ENCODE peak calls at places on chromosome 15, in nine cellular contexts. Y is GM23338, H is GM23248, O is mesenchymal stem cell, I is IMR-90, P is H9, T is neural progenitor cell, G is PC-3, B is H1. V is an unnamed sample.

GRCh38 chr15:69766156-69766555 is 313.5 kb downstream of the RPLP1 start:
- DNase-seq in Y (no peak), H (no peak), O (no peak), I (no peak), P (no peak), T (no peak), G (peak; percentile 77), B (no peak), V (no peak)

GRCh38 chr15:57927091-57927631 is 138.3 kb downstream of the ALDH1A2 start:
- DNase-seq in Y (no peak), H (no peak), O (no peak), I (no peak), P (no peak), T (no peak), G (no peak), B (no peak), V (no peak)

GRCh38 chr15:33310481-33311311 is at the start of gene RYR3:
- DNase-seq in Y (peak; percentile 75), H (peak; percentile 22), O (peak; percentile 4), I (no peak), P (peak; percentile 65), T (peak; percentile 84), G (no peak), B (peak; percentile 79), V (no peak)

GRCh38 chr15:75422554-75422953 is 28.9 kb downstream of the SIN3A start:
- DNase-seq in Y (no peak), H (no peak), O (no peak), I (no peak), P (no peak), T (no peak), G (no peak), B (no peak), V (no peak)

GRCh38 chr15:50562735-50563640 is 16.5 kb upstream of the USP50 start:
- DNase-seq in Y (no peak), H (peak; percentile 36), O (peak; percentile 17), I (peak; percentile 4), P (no peak), T (no peak), G (no peak), B (no peak), V (no peak)

GRCh38 chr15:28977377-28978010 is 91.7 kb downstream of the APBA2 start:
- DNase-seq in Y (no peak), H (peak; percentile 94), O (peak; percentile 98), I (peak; percentile 98), P (no peak), T (peak; percentile 47), G (peak; percentile 97), B (no peak), V (no peak)

GRCh38 chr15:90991587-90992285 is 2.6 kb downstream of the PRC1 start:
- DNase-seq in Y (no peak), H (no peak), O (no peak), I (no peak), P (no peak), T (no peak), G (no peak), B (no peak), V (no peak)

GRCh38 chr15:23642413-23643044 is 5.1 kb downstream of the MAGEL2 start:
- DNase-seq in Y (peak; percentile 87), H (peak; percentile 76), O (peak; percentile 53), I (peak; percentile 51), P (peak; percentile 71), T (peak; percentile 73), G (peak; percentile 78), B (peak; percentile 70), V (peak; percentile 64)

GRCh38 chr15:101156509-101157159 is 95.2 kb downstream of the CHSY1 start:
- DNase-seq in Y (no peak), H (no peak), O (peak; percentile 59), I (peak; percentile 56), P (no peak), T (no peak), G (no peak), B (no peak), V (no peak)

GRCh38 chr15:63080638-63081250 is 38.2 kb downstream of the TPM1 start:
- DNase-seq in Y (no peak), H (peak; percentile 29), O (no peak), I (no peak), P (no peak), T (no peak), G (no peak), B (no peak), V (no peak)
- H3K4me1 ChIP-seq in Y (peaks cover 50% of the 10 kb centered on the region), H (peaks cover 15% of the 10 kb centered on the region), O (peaks cover 5% of the 10 kb centered on the region), I (peaks cover 16% of the 10 kb centered on the region), P (peaks cover 21% of the 10 kb centered on the region), T (peaks cover 37% of the 10 kb centered on the region), G (peaks cover 12% of the 10 kb centered on the region), B (peaks cover 11% of the 10 kb centered on the region), V (no peaks in the 10 kb centered on the region)

GRCh38 chr15:71629761-71630499 is 180.4 kb upstream of the NR2E3 start:
- DNase-seq in Y (no peak), H (no peak), O (no peak), I (no peak), P (no peak), T (no peak), G (no peak), B (no peak), V (no peak)
- H3K4me2 ChIP-seq in Y (no peak overlapping the region), H (no peak overlapping the region), O (no peak overlapping the region), I (no peak overlapping the region), P (no peak overlapping the region), T (no peak overlapping the region), G (no peak overlapping the region), B (no peak overlapping the region), V (no peak overlapping the region)

DNA sequence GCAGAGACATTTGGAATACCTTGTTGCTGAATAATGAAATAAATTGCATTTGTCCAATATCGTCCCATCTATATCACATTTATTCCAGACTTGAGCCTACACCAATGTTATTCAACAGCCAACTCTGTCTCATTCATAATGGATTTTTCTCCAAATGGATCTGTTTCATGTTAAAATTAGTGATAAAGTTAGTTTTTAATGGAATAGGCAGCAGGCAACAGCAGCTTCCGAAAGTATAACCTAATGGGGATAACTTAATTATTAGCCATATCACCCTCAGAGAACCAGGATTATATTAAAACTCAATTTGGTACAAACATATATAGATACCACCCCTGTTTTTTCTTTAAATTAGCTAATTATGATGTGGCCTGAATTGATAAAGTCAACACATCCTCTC is 86.5 kb upstream of the ICE2 start:
- DNase-seq in Y (no peak), H (no peak), O (no peak), I (no peak), P (no peak), T (no peak), G (no peak), B (no peak), V (no peak)
- H3K4me1 ChIP-seq in Y (peaks cover 21% of the 10 kb centered on the region), H (no peaks in the 10 kb centered on the region), O (no peaks in the 10 kb centered on the region), I (peaks cover 4% of the 10 kb centered on the region), P (peaks cover 7% of the 10 kb centered on the region), T (peaks cover 14% of the 10 kb centered on the region), G (no peaks in the 10 kb centered on the region), B (peaks cover 9% of the 10 kb centered on the region), V (peaks cover 18% of the 10 kb centered on the region)

GRCh38 chr15:92149469-92149868 is 244.2 kb upstream of the ST8SIA2 start:
- DNase-seq in Y (no peak), H (peak; percentile 52), O (no peak), I (no peak), P (no peak), T (no peak), G (no peak), B (no peak), V (no peak)
- H3K4me2 ChIP-seq in Y (no peak overlapping the region), H (no peak overlapping the region), O (no peak overlapping the region), I (no peak overlapping the region), P (no peak overlapping the region), T (no peak overlapping the region), G (no peak overlapping the region), B (no peak overlapping the region), V (no peak overlapping the region)

GRCh38 chr15:96338772-96339661 is 8.5 kb downstream of the NR2F2 start:
- DNase-seq in Y (peak; percentile 28), H (no peak), O (peak; percentile 53), I (no peak), P (no peak), T (peak; percentile 31), G (peak; percentile 44), B (no peak), V (no peak)

GRCh38 chr15:96337354-96337990 is 7.0 kb downstream of the NR2F2 start:
- DNase-seq in Y (peak; percentile 54), H (peak; percentile 39), O (no peak), I (no peak), P (no peak), T (peak; percentile 51), G (peak; percentile 18), B (no peak), V (no peak)

GRCh38 chr15:96339662-96340347 is 9.3 kb downstream of the NR2F2 start:
- DNase-seq in Y (no peak), H (peak; percentile 37), O (peak; percentile 53), I (no peak), P (no peak), T (peak; percentile 17), G (peak; percentile 9), B (no peak), V (no peak)

GRCh38 chr15:96336643-96337353 is 6.3 kb downstream of the NR2F2 start:
- DNase-seq in Y (peak; percentile 40), H (peak; percentile 53), O (peak; percentile 71), I (no peak), P (no peak), T (peak; percentile 71), G (peak; percentile 57), B (no peak), V (no peak)

GRCh38 chr15:96337991-96338771 is 7.7 kb downstream of the NR2F2 start:
- DNase-seq in Y (peak; percentile 22), H (no peak), O (peak; percentile 16), I (no peak), P (no peak), T (peak; percentile 4), G (peak; percentile 11), B (no peak), V (no peak)
- H3K4me1 ChIP-seq in Y (peaks cover 82% of the 10 kb centered on the region), H (peaks cover 40% of the 10 kb centered on the region), O (peaks cover 3% of the 10 kb centered on the region), I (peaks cover 8% of the 10 kb centered on the region), P (peaks cover 11% of the 10 kb centered on the region), T (peaks cover 54% of the 10 kb centered on the region), G (peaks cover 8% of the 10 kb centered on the region), B (peaks cover 25% of the 10 kb centered on the region), V (no peaks in the 10 kb centered on the region)

DNA sequence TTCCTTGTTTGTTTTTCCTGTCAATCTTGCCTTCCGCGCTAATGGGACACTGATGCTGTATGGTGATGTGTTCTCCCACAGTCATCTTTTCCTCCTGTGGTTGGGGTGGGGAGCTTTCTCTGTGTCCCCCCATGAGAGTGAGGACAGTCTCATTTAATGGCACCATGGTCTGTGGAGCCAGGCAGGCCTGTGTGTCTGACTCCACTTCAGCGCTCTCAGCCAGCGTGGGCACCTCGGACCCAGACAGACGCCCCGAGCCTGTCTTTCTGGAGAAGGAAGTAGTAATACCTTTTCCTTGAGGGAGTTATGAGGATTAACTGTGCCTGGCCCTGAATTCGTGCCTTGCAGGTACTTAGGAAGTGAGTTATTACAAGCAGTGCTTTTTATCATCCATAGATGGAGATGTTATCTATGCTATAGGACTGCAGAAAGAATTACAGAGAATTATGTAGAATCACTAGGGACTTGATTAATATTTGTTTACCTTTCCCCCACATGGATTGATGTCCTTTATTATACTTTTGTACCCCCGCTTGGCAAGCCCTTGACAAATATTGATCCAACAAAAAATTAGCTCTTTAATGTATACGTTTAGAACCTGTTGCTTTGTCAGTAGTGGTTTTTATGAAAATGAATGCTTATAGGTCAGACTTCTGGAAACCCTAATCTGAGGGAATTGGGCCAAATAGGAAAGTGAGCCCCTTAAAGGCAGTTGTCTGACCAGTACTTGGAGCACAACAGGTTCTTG is 152.4 kb downstream of the PGPEP1L start:
- DNase-seq in Y (no peak), H (no peak), O (no peak), I (no peak), P (no peak), T (no peak), G (peak; percentile 52), B (no peak), V (no peak)
- H3K4me2 ChIP-seq in Y (peak overlapping the region; percentile 37), H (peak overlapping the region; percentile 14), O (no peak overlapping the region), I (no peak overlapping the region), P (no peak overlapping the region), T (peak overlapping the region; percentile 50), G (peak overlapping the region; percentile 64), B (no peak overlapping the region), V (no peak overlapping the region)

GRCh38 chr15:52731732-52732470 is 52.7 kb upstream of the ATOSA start:
- DNase-seq in Y (no peak), H (no peak), O (no peak), I (no peak), P (no peak), T (no peak), G (no peak), B (no peak), V (peak; percentile 55)
- H3K4me1 ChIP-seq in Y (peaks cover 24% of the 10 kb centered on the region), H (peaks cover 31% of the 10 kb centered on the region), O (peaks cover 2% of the 10 kb centered on the region), I (no peaks in the 10 kb centered on the region), P (peaks cover 2% of the 10 kb centered on the region), T (no peaks in the 10 kb centered on the region), G (peaks cover 21% of the 10 kb centered on the region), B (peaks cover 6% of the 10 kb centered on the region), V (peaks cover 65% of the 10 kb centered on the region)

V was measured in MM.1S.